ENCODE peak calls at places on chromosomes 6 and 20, in six cellular contexts. G is fibroblast of villous mesenchyme, S is SJSA1, Y is adrenal gland, A is lower lobe of right lung, O is choroid plexus epithelial cell. Q is an unnamed sample.

GRCh38 chr6:111382476-111383294 is 100.3 kb downstream of the REV3L start:
- DNase-seq in G (no peak), S (no peak), Y (no peak), A (peak), O (no peak), Q (no peak)

GRCh38 chr6:7594579-7595125 is 4.7 kb downstream of the SNRNP48 start:
- DNase-seq in G (no peak), S (no peak), Y (no peak), A (no peak), O (no peak), Q (no peak)

GRCh38 chr6:144932621-144933020 is 647.5 kb downstream of the UTRN start:
- DNase-seq in G (no peak), S (no peak), Y (no peak), A (no peak), O (no peak), Q (no peak)

GRCh38 chr6:72746276-72746675 is 124.4 kb downstream of the KCNQ5 start:
- DNase-seq in G (no peak), S (no peak), Y (no peak), A (no peak), O (no peak), Q (no peak)

GRCh38 chr20:62820208-62820961 is 3.5 kb downstream of the COL9A3 start:
- DNase-seq in G (no peak), S (no peak), Y (no peak), A (no peak), O (no peak), Q (no peak)

GRCh38 chr20:14069796-14070195 is 74.5 kb downstream of the MACROD2 start:
- DNase-seq in G (no peak), S (no peak), Y (no peak), A (no peak), O (no peak), Q (no peak)

GRCh38 chr6:112150363-112150762 is 63.0 kb downstream of the FAM229B start:
- DNase-seq in G (peak), S (no peak), Y (no peak), A (no peak), O (peak), Q (no peak)

GRCh38 chr6:148307400-148307799 is 35.2 kb upstream of the SASH1 start:
- DNase-seq in G (no peak), S (no peak), Y (no peak), A (no peak), O (no peak), Q (no peak)

GRCh38 chr20:50284811-50285375 is 94.3 kb downstream of the CEBPB start:
- DNase-seq in G (peak), S (no peak), Y (peak), A (no peak), O (peak), Q (no peak)

GRCh38 chr6:125546827-125547226 is 202.6 kb upstream of the HEY2 start:
- DNase-seq in G (peak), S (peak), Y (no peak), A (no peak), O (peak), Q (peak)

GRCh38 chr6:136932599-136932998 is 10.5 kb downstream of the SLC35D3 start:
- DNase-seq in G (no peak), S (no peak), Y (no peak), A (no peak), O (no peak), Q (no peak)

GRCh38 chr6:35425284-35425683 is 26.9 kb upstream of the FANCE start:
- DNase-seq in G (peak), S (peak), Y (no peak), A (no peak), O (peak), Q (peak)

GRCh38 chr20:64203037-64203777 is 39.0 kb downstream of the MYT1 start:
- DNase-seq in G (no peak), S (no peak), Y (peak), A (no peak), O (no peak), Q (no peak)

GRCh38 chr20:45268531-45268930 is 14.2 kb upstream of the SLPI start:
- DNase-seq in G (peak), S (no peak), Y (no peak), A (no peak), O (no peak), Q (no peak)

GRCh38 chr6:81843302-81843701 is 90.8 kb upstream of the TENT5A start:
- DNase-seq in G (no peak), S (no peak), Y (no peak), A (no peak), O (no peak), Q (no peak)

GRCh38 chr20:18679020-18679419 is 91.2 kb downstream of the DTD1 start:
- DNase-seq in G (peak), S (no peak), Y (peak), A (no peak), O (peak), Q (no peak)

GRCh38 chr20:25005661-25006060 is 13.1 kb upstream of the APMAP start:
- DNase-seq in G (no peak), S (no peak), Y (peak), A (no peak), O (no peak), Q (no peak)

GRCh38 chr20:56151834-56152233 is 96.7 kb upstream of the MC3R start:
- DNase-seq in G (no peak), S (no peak), Y (no peak), A (no peak), O (no peak), Q (no peak)

GRCh38 chr6:87473419-87473903 is 687 bp downstream of the SLC35A1 start:
- DNase-seq in G (peak), S (no peak), Y (peak), A (peak), O (peak), Q (peak)

GRCh38 chr6:14193524-14193923 is 76.0 kb downstream of the CD83 start:
- DNase-seq in G (no peak), S (no peak), Y (no peak), A (no peak), O (no peak), Q (no peak)

GRCh38 chr6:112475083-112475482 is 128.0 kb downstream of the RFPL4B start:
- DNase-seq in G (peak), S (peak), Y (no peak), A (no peak), O (peak), Q (no peak)

DNA sequence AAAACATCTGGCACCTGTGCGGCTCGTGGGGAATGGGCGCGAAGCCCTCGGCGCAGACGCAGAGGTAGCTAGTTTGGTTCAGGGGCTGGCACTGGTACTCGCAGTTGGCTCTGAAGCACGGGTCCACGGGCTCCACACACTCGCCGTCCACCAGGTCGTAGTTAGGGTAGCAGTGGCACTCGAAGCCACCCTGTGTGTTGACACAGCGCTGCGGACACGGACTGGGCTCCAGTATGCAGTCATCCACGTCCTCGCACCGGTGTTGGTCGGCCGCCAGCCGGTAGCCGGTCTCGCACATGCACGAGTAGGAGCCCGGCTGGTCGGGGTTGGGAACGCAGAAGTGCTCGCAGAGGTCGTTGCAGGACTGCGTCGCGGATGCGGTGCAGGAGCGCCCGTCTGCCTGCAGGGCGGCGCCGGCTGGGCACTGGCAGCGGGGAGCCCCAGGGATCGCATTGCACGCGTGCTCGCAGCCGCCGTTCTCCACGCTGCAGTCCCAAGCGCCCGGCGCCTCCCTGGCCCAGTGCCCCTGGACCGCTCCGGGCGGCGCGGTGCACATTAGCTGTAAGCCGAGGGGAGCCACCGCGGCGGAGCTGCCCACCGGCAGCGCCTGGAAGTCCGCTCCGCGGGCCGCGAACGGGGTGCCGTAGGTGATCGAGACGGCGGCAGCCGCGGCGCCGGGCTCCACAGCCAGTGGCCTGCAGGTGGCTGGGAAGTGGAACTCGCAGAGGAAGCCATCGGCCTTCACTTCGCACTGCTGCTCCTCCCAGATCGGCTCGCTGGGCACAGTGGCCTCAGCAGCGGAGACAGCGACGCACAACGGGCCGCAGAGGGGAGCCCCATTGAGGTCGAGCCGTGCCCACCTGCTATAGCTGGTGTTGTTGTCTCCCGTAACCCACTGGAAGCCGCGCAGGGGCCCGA is 930 bp downstream of the THBD start:
- DNase-seq in G (peak), S (peak), Y (peak), A (peak), O (peak), Q (peak)
- H3K4me3 ChIP-seq in G (peak), S (peak), Y (peak), A (peak), O (peak), Q (no peak)

DNA sequence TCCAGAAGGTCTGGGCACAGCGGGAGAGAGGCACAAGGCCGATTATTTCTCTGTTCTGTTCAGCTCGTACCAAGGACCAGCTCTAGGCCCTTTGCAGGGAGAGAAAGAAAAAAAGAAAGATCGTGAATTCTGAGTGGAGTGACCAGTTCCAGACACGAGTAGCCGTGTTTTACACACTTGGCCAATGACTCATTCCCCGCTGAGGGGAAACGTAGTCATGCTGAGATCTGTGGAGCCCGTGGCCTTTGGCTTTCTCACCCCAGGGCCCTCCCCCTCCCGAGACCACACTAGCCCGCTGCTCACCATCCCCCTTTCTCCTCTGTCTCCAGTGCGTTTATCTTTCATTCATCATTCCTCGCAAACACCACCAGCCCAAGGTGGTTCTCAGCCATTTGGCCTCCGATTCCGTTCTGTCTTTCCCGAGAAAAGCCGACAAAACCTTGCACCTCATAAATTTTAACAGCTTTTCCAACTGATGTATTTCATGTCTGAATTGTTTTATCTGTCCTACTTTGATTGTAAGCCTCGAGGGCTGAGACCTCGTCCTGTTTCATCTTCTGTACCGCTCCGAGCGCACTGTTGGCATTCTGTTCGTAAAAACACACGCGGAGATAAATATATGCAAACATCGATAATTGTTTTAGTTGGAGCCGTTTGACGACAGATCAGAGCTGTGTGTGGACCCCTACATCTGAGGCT is 336.4 kb downstream of the CDH4 start:
- DNase-seq in G (peak), S (peak), Y (no peak), A (peak), O (peak), Q (no peak)
- H3K4me3 ChIP-seq in G (peak), S (no peak), Y (no peak), A (no peak), O (peak), Q (no peak)

DNA sequence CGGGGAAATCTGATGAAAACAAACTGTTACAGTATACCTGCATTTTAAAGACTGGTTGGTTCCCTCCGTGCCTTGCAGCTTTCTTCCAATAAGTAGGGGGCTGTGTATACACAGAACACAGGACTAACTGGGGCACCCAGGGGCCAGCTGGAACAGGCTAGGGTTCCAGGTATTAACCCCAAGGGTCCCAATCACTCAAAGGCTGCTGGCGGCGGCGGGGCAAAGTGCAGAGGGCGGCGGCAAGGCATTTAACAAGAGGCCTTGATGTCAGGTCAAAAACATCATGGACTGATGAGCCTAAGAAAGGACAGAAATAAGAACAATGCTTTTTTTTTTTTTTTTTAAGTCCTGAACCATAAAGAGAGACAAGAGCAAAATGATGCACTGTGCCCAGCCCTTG is 2.5 kb downstream of the PMEPA1 start:
- DNase-seq in G (no peak), S (no peak), Y (no peak), A (no peak), O (peak), Q (no peak)
- H3K4me3 ChIP-seq in G (no peak), S (no peak), Y (no peak), A (no peak), O (no peak), Q (no peak)

GRCh38 chr6:31727717-31728671 is 1.1 kb downstream of the DDAH2 start:
- DNase-seq in G (no peak), S (no peak), Y (no peak), A (no peak), O (no peak), Q (no peak)
- H3K4me3 ChIP-seq in G (peak), S (no peak), Y (no peak), A (peak), O (no peak), Q (no peak)

GRCh38 chr6:143570147-143570853 is 58.8 kb upstream of the FUCA2 start:
- DNase-seq in G (no peak), S (no peak), Y (no peak), A (no peak), O (no peak), Q (no peak)
- H3K4me3 ChIP-seq in G (no peak), S (no peak), Y (no peak), A (no peak), O (no peak), Q (no peak)

GRCh38 chr6:16399198-16399597 is 160.8 kb downstream of the GMPR start:
- DNase-seq in G (no peak), S (no peak), Y (no peak), A (no peak), O (no peak), Q (no peak)
- H3K4me3 ChIP-seq in G (no peak), S (no peak), Y (no peak), A (no peak), O (no peak), Q (no peak)

GRCh38 chr6:169291148-169291547 is 37.5 kb upstream of the THBS2 start:
- DNase-seq in G (no peak), S (no peak), Y (no peak), A (no peak), O (no peak), Q (no peak)
- H3K4me3 ChIP-seq in G (no peak), S (no peak), Y (no peak), A (no peak), O (no peak), Q (no peak)

DNA sequence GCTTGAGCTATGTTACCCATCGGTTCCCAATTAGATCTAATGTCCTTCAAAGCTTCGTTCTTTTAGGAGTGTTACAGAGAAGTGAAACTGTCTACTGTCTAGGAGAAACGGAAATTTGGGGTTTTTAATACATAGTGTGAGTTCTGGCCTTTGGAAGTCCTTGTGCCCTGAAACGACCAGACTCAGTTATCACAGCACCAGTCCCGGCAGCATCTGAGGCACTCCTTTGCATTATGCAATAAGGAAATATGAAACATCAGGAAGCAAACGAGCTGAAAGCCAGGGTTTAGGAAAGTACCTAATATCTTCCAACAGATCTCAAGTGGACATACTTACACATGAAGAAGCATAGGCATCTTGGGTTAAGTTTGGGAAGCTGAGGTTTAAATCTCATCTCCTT is 61.8 kb upstream of the ADGRF1 start:
- DNase-seq in G (peak), S (no peak), Y (no peak), A (no peak), O (peak), Q (no peak)
- H3K4me3 ChIP-seq in G (no peak), S (no peak), Y (no peak), A (no peak), O (no peak), Q (no peak)

Q was measured in A673.